ENCODE peak calls at places on chromosomes 4 and X, in five cellular contexts. One of them, this sample, is unnamed.

GRCh38 chr4:9919047-9919446 is 102.2 kb downstream of the SLC2A9 start:
- DNase-seq in activated gamma-delta T cell treated with Interleukin-2 at 50 U/mL for 16 hours: no peak
- DNase-seq in NCI-H2171 treated with DMSO at 0.1 percent for 48 hours: no peak
- DNase-seq in stimulated activated CD8-positive, alpha-beta memory T cell treated with anti-CD3 and anti-CD28 coated beads, Interleukin-7, amount 100 ng/mL, for 1 hour: no peak
- DNase-seq in RPMI7951: no peak
- DNase-seq in this sample: no peak

GRCh38 chr4:16114546-16114945 is 30.7 kb upstream of the PROM1 start:
- DNase-seq in NCI-H2171 treated with DMSO at 0.1 percent for 48 hours: no peak
- DNase-seq in RPMI7951: no peak
- DNase-seq in activated gamma-delta T cell treated with Interleukin-2 at 50 U/mL for 16 hours: no peak
- DNase-seq in stimulated activated CD8-positive, alpha-beta memory T cell treated with anti-CD3 and anti-CD28 coated beads, Interleukin-7, amount 100 ng/mL, for 1 hour: no peak
- DNase-seq in this sample: no peak

GRCh38 chr4:73620115-73620792 is at the start of gene RASSF6:
- DNase-seq in stimulated activated CD8-positive, alpha-beta memory T cell treated with anti-CD3 and anti-CD28 coated beads, Interleukin-7, amount 100 ng/mL, for 1 hour: no peak
- DNase-seq in RPMI7951: no peak
- DNase-seq in activated gamma-delta T cell treated with Interleukin-2 at 50 U/mL for 16 hours: no peak
- DNase-seq in NCI-H2171 treated with DMSO at 0.1 percent for 48 hours: peak; percentile 57
- DNase-seq in this sample: peak; percentile 74

GRCh38 chrX:143455045-143455444 is 62.2 kb downstream of the SPANXN3 start:
- DNase-seq in activated gamma-delta T cell treated with Interleukin-2 at 50 U/mL for 16 hours: no peak
- DNase-seq in NCI-H2171 treated with DMSO at 0.1 percent for 48 hours: no peak
- DNase-seq in RPMI7951: no peak
- DNase-seq in stimulated activated CD8-positive, alpha-beta memory T cell treated with anti-CD3 and anti-CD28 coated beads, Interleukin-7, amount 100 ng/mL, for 1 hour: no peak
- DNase-seq in this sample: no peak

GRCh38 chr4:128728190-128728589 is 81.3 kb upstream of the JADE1 start:
- DNase-seq in stimulated activated CD8-positive, alpha-beta memory T cell treated with anti-CD3 and anti-CD28 coated beads, Interleukin-7, amount 100 ng/mL, for 1 hour: no peak
- DNase-seq in NCI-H2171 treated with DMSO at 0.1 percent for 48 hours: no peak
- DNase-seq in RPMI7951: no peak
- DNase-seq in activated gamma-delta T cell treated with Interleukin-2 at 50 U/mL for 16 hours: no peak
- DNase-seq in this sample: no peak

GRCh38 chrX:14865201-14865600 is 7.7 kb downstream of the FANCB start:
- DNase-seq in activated gamma-delta T cell treated with Interleukin-2 at 50 U/mL for 16 hours: no peak
- DNase-seq in RPMI7951: peak; percentile 20
- DNase-seq in NCI-H2171 treated with DMSO at 0.1 percent for 48 hours: no peak
- DNase-seq in stimulated activated CD8-positive, alpha-beta memory T cell treated with anti-CD3 and anti-CD28 coated beads, Interleukin-7, amount 100 ng/mL, for 1 hour: no peak
- DNase-seq in this sample: no peak

GRCh38 chrX:43552166-43552565 is 103.9 kb upstream of the MAOA start:
- DNase-seq in RPMI7951: no peak
- DNase-seq in NCI-H2171 treated with DMSO at 0.1 percent for 48 hours: no peak
- DNase-seq in stimulated activated CD8-positive, alpha-beta memory T cell treated with anti-CD3 and anti-CD28 coated beads, Interleukin-7, amount 100 ng/mL, for 1 hour: no peak
- DNase-seq in activated gamma-delta T cell treated with Interleukin-2 at 50 U/mL for 16 hours: no peak
- DNase-seq in this sample: no peak

GRCh38 chr4:68271851-68272756 is 26.6 kb upstream of the TMPRSS11B start:
- DNase-seq in activated gamma-delta T cell treated with Interleukin-2 at 50 U/mL for 16 hours: no peak
- DNase-seq in stimulated activated CD8-positive, alpha-beta memory T cell treated with anti-CD3 and anti-CD28 coated beads, Interleukin-7, amount 100 ng/mL, for 1 hour: no peak
- DNase-seq in RPMI7951: peak; percentile 44
- DNase-seq in NCI-H2171 treated with DMSO at 0.1 percent for 48 hours: peak; percentile 8
- DNase-seq in this sample: peak; percentile 23

GRCh38 chrX:134026732-134027311 is 41.4 kb upstream of the GPC3 start:
- DNase-seq in NCI-H2171 treated with DMSO at 0.1 percent for 48 hours: peak; percentile 28
- DNase-seq in RPMI7951: peak; percentile 41
- DNase-seq in stimulated activated CD8-positive, alpha-beta memory T cell treated with anti-CD3 and anti-CD28 coated beads, Interleukin-7, amount 100 ng/mL, for 1 hour: no peak
- DNase-seq in activated gamma-delta T cell treated with Interleukin-2 at 50 U/mL for 16 hours: no peak
- DNase-seq in this sample: peak; percentile 16

GRCh38 chr4:101328063-101328602 is 19.2 kb downstream of the PPP3CA start:
- DNase-seq in RPMI7951: no peak
- DNase-seq in NCI-H2171 treated with DMSO at 0.1 percent for 48 hours: no peak
- DNase-seq in stimulated activated CD8-positive, alpha-beta memory T cell treated with anti-CD3 and anti-CD28 coated beads, Interleukin-7, amount 100 ng/mL, for 1 hour: no peak
- DNase-seq in activated gamma-delta T cell treated with Interleukin-2 at 50 U/mL for 16 hours: peak; percentile 23
- DNase-seq in this sample: no peak

GRCh38 chr4:57206172-57206571 is 96.0 kb upstream of the IGFBP7 start:
- DNase-seq in activated gamma-delta T cell treated with Interleukin-2 at 50 U/mL for 16 hours: no peak
- DNase-seq in RPMI7951: no peak
- DNase-seq in NCI-H2171 treated with DMSO at 0.1 percent for 48 hours: no peak
- DNase-seq in stimulated activated CD8-positive, alpha-beta memory T cell treated with anti-CD3 and anti-CD28 coated beads, Interleukin-7, amount 100 ng/mL, for 1 hour: no peak
- DNase-seq in this sample: no peak

GRCh38 chr4:26273308-26273980 is 47.4 kb upstream of the RBPJ start:
- DNase-seq in RPMI7951: no peak
- DNase-seq in activated gamma-delta T cell treated with Interleukin-2 at 50 U/mL for 16 hours: no peak
- DNase-seq in stimulated activated CD8-positive, alpha-beta memory T cell treated with anti-CD3 and anti-CD28 coated beads, Interleukin-7, amount 100 ng/mL, for 1 hour: no peak
- DNase-seq in NCI-H2171 treated with DMSO at 0.1 percent for 48 hours: no peak
- DNase-seq in this sample: no peak

GRCh38 chr4:36255575-36255974 is 11.3 kb upstream of the ARAP2 start:
- DNase-seq in NCI-H2171 treated with DMSO at 0.1 percent for 48 hours: no peak
- DNase-seq in activated gamma-delta T cell treated with Interleukin-2 at 50 U/mL for 16 hours: peak; percentile 68
- DNase-seq in stimulated activated CD8-positive, alpha-beta memory T cell treated with anti-CD3 and anti-CD28 coated beads, Interleukin-7, amount 100 ng/mL, for 1 hour: peak; percentile 31
- DNase-seq in RPMI7951: no peak
- DNase-seq in this sample: peak; percentile 15

GRCh38 chr4:80263541-80264351 is 2.7 kb upstream of the FGF5 start:
- DNase-seq in RPMI7951: no peak
- DNase-seq in stimulated activated CD8-positive, alpha-beta memory T cell treated with anti-CD3 and anti-CD28 coated beads, Interleukin-7, amount 100 ng/mL, for 1 hour: no peak
- DNase-seq in NCI-H2171 treated with DMSO at 0.1 percent for 48 hours: no peak
- DNase-seq in activated gamma-delta T cell treated with Interleukin-2 at 50 U/mL for 16 hours: no peak
- DNase-seq in this sample: no peak

GRCh38 chr4:139728146-139728545 is 62.5 kb downstream of the MGST2 start:
- DNase-seq in stimulated activated CD8-positive, alpha-beta memory T cell treated with anti-CD3 and anti-CD28 coated beads, Interleukin-7, amount 100 ng/mL, for 1 hour: no peak
- DNase-seq in RPMI7951: no peak
- DNase-seq in activated gamma-delta T cell treated with Interleukin-2 at 50 U/mL for 16 hours: no peak
- DNase-seq in NCI-H2171 treated with DMSO at 0.1 percent for 48 hours: no peak
- DNase-seq in this sample: no peak

GRCh38 chr4:15575951-15576350 is 79.2 kb downstream of the FBXL5 start:
- DNase-seq in stimulated activated CD8-positive, alpha-beta memory T cell treated with anti-CD3 and anti-CD28 coated beads, Interleukin-7, amount 100 ng/mL, for 1 hour: no peak
- DNase-seq in activated gamma-delta T cell treated with Interleukin-2 at 50 U/mL for 16 hours: no peak
- DNase-seq in NCI-H2171 treated with DMSO at 0.1 percent for 48 hours: no peak
- DNase-seq in RPMI7951: no peak
- DNase-seq in this sample: no peak

GRCh38 chr4:176579233-176579632 is 213.5 kb downstream of the VEGFC start:
- DNase-seq in RPMI7951: no peak
- DNase-seq in activated gamma-delta T cell treated with Interleukin-2 at 50 U/mL for 16 hours: no peak
- DNase-seq in stimulated activated CD8-positive, alpha-beta memory T cell treated with anti-CD3 and anti-CD28 coated beads, Interleukin-7, amount 100 ng/mL, for 1 hour: no peak
- DNase-seq in NCI-H2171 treated with DMSO at 0.1 percent for 48 hours: no peak
- DNase-seq in this sample: no peak

GRCh38 chr4:64594723-64595122 is 185.5 kb upstream of the TECRL start:
- DNase-seq in RPMI7951: no peak
- DNase-seq in activated gamma-delta T cell treated with Interleukin-2 at 50 U/mL for 16 hours: no peak
- DNase-seq in NCI-H2171 treated with DMSO at 0.1 percent for 48 hours: no peak
- DNase-seq in stimulated activated CD8-positive, alpha-beta memory T cell treated with anti-CD3 and anti-CD28 coated beads, Interleukin-7, amount 100 ng/mL, for 1 hour: no peak
- DNase-seq in this sample: no peak

GRCh38 chr4:76948441-76949292 is 885 bp upstream of the SEPTIN11 start:
- DNase-seq in NCI-H2171 treated with DMSO at 0.1 percent for 48 hours: peak; percentile 45
- DNase-seq in RPMI7951: peak; percentile 82
- DNase-seq in stimulated activated CD8-positive, alpha-beta memory T cell treated with anti-CD3 and anti-CD28 coated beads, Interleukin-7, amount 100 ng/mL, for 1 hour: peak; percentile 29
- DNase-seq in activated gamma-delta T cell treated with Interleukin-2 at 50 U/mL for 16 hours: peak; percentile 56
- DNase-seq in this sample: no peak

GRCh38 chr4:1294891-1295290 is 5.2 kb downstream of the MAEA start:
- DNase-seq in NCI-H2171 treated with DMSO at 0.1 percent for 48 hours: no peak
- DNase-seq in activated gamma-delta T cell treated with Interleukin-2 at 50 U/mL for 16 hours: no peak
- DNase-seq in RPMI7951: no peak
- DNase-seq in stimulated activated CD8-positive, alpha-beta memory T cell treated with anti-CD3 and anti-CD28 coated beads, Interleukin-7, amount 100 ng/mL, for 1 hour: no peak
- DNase-seq in this sample: no peak

GRCh38 chr4:37467824-37468223 is 218.4 kb downstream of the RELL1 start:
- DNase-seq in RPMI7951: no peak
- DNase-seq in activated gamma-delta T cell treated with Interleukin-2 at 50 U/mL for 16 hours: no peak
- DNase-seq in stimulated activated CD8-positive, alpha-beta memory T cell treated with anti-CD3 and anti-CD28 coated beads, Interleukin-7, amount 100 ng/mL, for 1 hour: no peak
- DNase-seq in NCI-H2171 treated with DMSO at 0.1 percent for 48 hours: no peak
- DNase-seq in this sample: no peak

GRCh38 chr4:41448935-41449334 is 89.0 kb upstream of the LIMCH1 start:
- DNase-seq in stimulated activated CD8-positive, alpha-beta memory T cell treated with anti-CD3 and anti-CD28 coated beads, Interleukin-7, amount 100 ng/mL, for 1 hour: no peak
- DNase-seq in RPMI7951: peak; percentile 30
- DNase-seq in NCI-H2171 treated with DMSO at 0.1 percent for 48 hours: no peak
- DNase-seq in activated gamma-delta T cell treated with Interleukin-2 at 50 U/mL for 16 hours: no peak
- DNase-seq in this sample: no peak

GRCh38 chr4:54683616-54684346 is 26.0 kb downstream of the KIT start:
- DNase-seq in RPMI7951: no peak
- DNase-seq in activated gamma-delta T cell treated with Interleukin-2 at 50 U/mL for 16 hours: peak; percentile 56
- DNase-seq in stimulated activated CD8-positive, alpha-beta memory T cell treated with anti-CD3 and anti-CD28 coated beads, Interleukin-7, amount 100 ng/mL, for 1 hour: peak; percentile 12
- DNase-seq in NCI-H2171 treated with DMSO at 0.1 percent for 48 hours: no peak
- DNase-seq in this sample: peak; percentile 56